ENCODE peak calls at places on chromosome 12, in eight cellular contexts. L is caudate nucleus, D is iris pigment epithelial cell, E is astrocyte of the spinal cord, A is A172, U is T-cell, K is transverse colon, J is suprapubic skin. Z is an unnamed sample.

GRCh38 chr12:6341439-6342139 is at the start of gene TNFRSF1A:
- DNase-seq in L (no peak), D (peak), E (peak), A (peak), U (no peak), K (peak), J (no peak), Z (peak)

GRCh38 chr12:50297996-50298395 is 14.7 kb upstream of the LIMA1 start:
- DNase-seq in L (no peak), D (no peak), E (no peak), A (no peak), U (no peak), K (no peak), J (no peak), Z (no peak)

GRCh38 chr12:34294137-34294536 is 271.8 kb downstream of the ALG10 start:
- DNase-seq in L (no peak), D (no peak), E (no peak), A (no peak), U (no peak), K (no peak), J (no peak), Z (no peak)

GRCh38 chr12:122026706-122027328 is 5.1 kb downstream of the BCL7A start:
- DNase-seq in L (no peak), D (no peak), E (no peak), A (no peak), U (no peak), K (no peak), J (no peak), Z (no peak)

GRCh38 chr12:40691913-40692616 is at the start of gene CNTN1:
- DNase-seq in L (peak), D (peak), E (peak), A (no peak), U (no peak), K (peak), J (peak), Z (no peak)

GRCh38 chr12:124422570-124423523 is 128.0 kb downstream of the RFLNA start:
- DNase-seq in L (peak), D (peak), E (peak), A (peak), U (no peak), K (peak), J (peak), Z (peak)

GRCh38 chr12:123912415-123913385 is 59.9 kb downstream of the CCDC92 start:
- DNase-seq in L (no peak), D (no peak), E (no peak), A (no peak), U (no peak), K (no peak), J (no peak), Z (no peak)

GRCh38 chr12:5204271-5204670 is 160.6 kb downstream of the KCNA5 start:
- DNase-seq in L (no peak), D (no peak), E (no peak), A (no peak), U (no peak), K (no peak), J (no peak), Z (no peak)

GRCh38 chr12:25352078-25352918 is 101.6 kb upstream of the KRAS start:
- DNase-seq in L (no peak), D (peak), E (peak), A (peak), U (no peak), K (no peak), J (no peak), Z (no peak)

GRCh38 chr12:131095826-131096680 is 142.3 kb downstream of the ADGRD1 start:
- DNase-seq in L (no peak), D (no peak), E (no peak), A (no peak), U (no peak), K (no peak), J (no peak), Z (no peak)

GRCh38 chr12:4562034-4562657 is at the start of gene DYRK4:
- DNase-seq in L (peak), D (peak), E (peak), A (no peak), U (no peak), K (peak), J (peak), Z (peak)

GRCh38 chr12:48994224-48995060 is 4.7 kb downstream of the DDN start:
- DNase-seq in L (no peak), D (no peak), E (no peak), A (no peak), U (no peak), K (no peak), J (no peak), Z (no peak)

GRCh38 chr12:12088761-12089160 is 18.0 kb downstream of the BCL2L14 start:
- DNase-seq in L (no peak), D (no peak), E (no peak), A (no peak), U (no peak), K (no peak), J (no peak), Z (peak)

GRCh38 chr12:90339837-90340236 is 615.1 kb downstream of the CCER1 start:
- DNase-seq in L (no peak), D (no peak), E (no peak), A (no peak), U (no peak), K (no peak), J (no peak), Z (no peak)

GRCh38 chr12:127270193-127270592 is 996.8 kb upstream of the TMEM132C start:
- DNase-seq in L (no peak), D (peak), E (peak), A (no peak), U (no peak), K (peak), J (no peak), Z (no peak)

GRCh38 chr12:1197264-1198018 is 206.4 kb downstream of the ERC1 start:
- DNase-seq in L (no peak), D (peak), E (peak), A (peak), U (no peak), K (no peak), J (no peak), Z (no peak)

GRCh38 chr12:30696943-30697342 is 1.3 kb upstream of the IPO8 start:
- DNase-seq in L (no peak), D (no peak), E (no peak), A (no peak), U (no peak), K (no peak), J (no peak), Z (no peak)

GRCh38 chr12:23204933-23205778 is 580.2 kb downstream of the ETNK1 start:
- DNase-seq in L (no peak), D (peak), E (peak), A (peak), U (no peak), K (no peak), J (no peak), Z (peak)

GRCh38 chr12:122851820-122852219 is 16.6 kb downstream of the HIP1R start:
- DNase-seq in L (no peak), D (peak), E (peak), A (peak), U (no peak), K (no peak), J (no peak), Z (peak)

GRCh38 chr12:89884917-89885316 is 176.3 kb upstream of the ATP2B1 start:
- DNase-seq in L (no peak), D (no peak), E (no peak), A (no peak), U (no peak), K (no peak), J (no peak), Z (no peak)

Z was measured in myocyte.